ENCODE peak calls at places on chromosomes 4 and X, in eight cellular contexts. One of them, this sample, is unnamed.

GRCh38 chr4:187027231-187027760 is 303.6 kb upstream of the FAT1 start:
- DNase-seq in transverse colon: no peak
- DNase-seq in H1: no peak
- DNase-seq in CD8-positive, alpha-beta T cell: no peak
- DNase-seq in GM23338: no peak
- DNase-seq in hepatocyte: no peak
- DNase-seq in CD4-positive, alpha-beta T cell: no peak
- DNase-seq in A549: no peak
- DNase-seq in this sample: no peak

GRCh38 chrX:49278081-49278480 is 8.5 kb downstream of the PPP1R3F start:
- DNase-seq in transverse colon: no peak
- DNase-seq in H1: no peak
- DNase-seq in CD8-positive, alpha-beta T cell: no peak
- DNase-seq in GM23338: no peak
- DNase-seq in hepatocyte: no peak
- DNase-seq in CD4-positive, alpha-beta T cell: no peak
- DNase-seq in A549: no peak
- DNase-seq in this sample: no peak

GRCh38 chrX:72100824-72101351 is 30.8 kb downstream of the RTL5 start:
- DNase-seq in transverse colon: peak; percentile 41
- DNase-seq in H1: no peak
- DNase-seq in CD8-positive, alpha-beta T cell: peak; percentile 58
- DNase-seq in GM23338: no peak
- DNase-seq in hepatocyte: no peak
- DNase-seq in CD4-positive, alpha-beta T cell: peak; percentile 51
- DNase-seq in A549: no peak
- DNase-seq in this sample: peak; percentile 57

GRCh38 chrX:140715787-140716186 is 6.2 kb downstream of the LINC00632 start:
- DNase-seq in transverse colon: no peak
- DNase-seq in H1: no peak
- DNase-seq in CD8-positive, alpha-beta T cell: no peak
- DNase-seq in GM23338: no peak
- DNase-seq in hepatocyte: no peak
- DNase-seq in CD4-positive, alpha-beta T cell: no peak
- DNase-seq in A549: no peak
- DNase-seq in this sample: no peak

GRCh38 chr4:121936101-121936500 is 15.8 kb downstream of the TRPC3 start:
- DNase-seq in transverse colon: no peak
- DNase-seq in H1: no peak
- DNase-seq in CD8-positive, alpha-beta T cell: no peak
- DNase-seq in GM23338: no peak
- DNase-seq in hepatocyte: no peak
- DNase-seq in CD4-positive, alpha-beta T cell: no peak
- DNase-seq in A549: no peak
- DNase-seq in this sample: no peak

GRCh38 chr4:78059524-78059889 is 2.4 kb downstream of the FRAS1 start:
- DNase-seq in transverse colon: peak; percentile 59
- DNase-seq in H1: peak; percentile 67
- DNase-seq in CD8-positive, alpha-beta T cell: no peak
- DNase-seq in GM23338: peak; percentile 97
- DNase-seq in hepatocyte: peak; percentile 90
- DNase-seq in CD4-positive, alpha-beta T cell: no peak
- DNase-seq in A549: peak; percentile 57
- DNase-seq in this sample: peak; percentile 49

GRCh38 chr4:2925496-2925895 is 37.7 kb downstream of the NOP14 start:
- DNase-seq in transverse colon: no peak
- DNase-seq in H1: no peak
- DNase-seq in CD8-positive, alpha-beta T cell: no peak
- DNase-seq in GM23338: no peak
- DNase-seq in hepatocyte: no peak
- DNase-seq in CD4-positive, alpha-beta T cell: no peak
- DNase-seq in A549: no peak
- DNase-seq in this sample: no peak

GRCh38 chr4:86014599-86014998 is 345.3 kb downstream of the MAPK10 start:
- DNase-seq in transverse colon: no peak
- DNase-seq in H1: no peak
- DNase-seq in CD8-positive, alpha-beta T cell: no peak
- DNase-seq in GM23338: peak; percentile 48
- DNase-seq in hepatocyte: peak; percentile 7
- DNase-seq in CD4-positive, alpha-beta T cell: no peak
- DNase-seq in A549: no peak
- DNase-seq in this sample: no peak

GRCh38 chr4:70613182-70613892 is 15.2 kb upstream of the ENAM start:
- DNase-seq in transverse colon: no peak
- DNase-seq in H1: no peak
- DNase-seq in CD8-positive, alpha-beta T cell: no peak
- DNase-seq in GM23338: no peak
- DNase-seq in hepatocyte: peak; percentile 32
- DNase-seq in CD4-positive, alpha-beta T cell: no peak
- DNase-seq in A549: no peak
- DNase-seq in this sample: no peak

GRCh38 chrX:132023896-132024386 is 839 bp downstream of the STK26 start:
- DNase-seq in transverse colon: no peak
- DNase-seq in H1: peak; percentile 5
- DNase-seq in CD8-positive, alpha-beta T cell: peak; percentile 30
- DNase-seq in GM23338: peak; percentile 60
- DNase-seq in hepatocyte: no peak
- DNase-seq in CD4-positive, alpha-beta T cell: peak; percentile 44
- DNase-seq in A549: peak; percentile 2
- DNase-seq in this sample: peak; percentile 46

GRCh38 chrX:132023117-132023895 is at the start of gene STK26:
- DNase-seq in transverse colon: peak; percentile 84
- DNase-seq in H1: peak; percentile 27
- DNase-seq in CD8-positive, alpha-beta T cell: peak; percentile 60
- DNase-seq in GM23338: peak; percentile 77
- DNase-seq in hepatocyte: peak; percentile 80
- DNase-seq in CD4-positive, alpha-beta T cell: peak; percentile 67
- DNase-seq in A549: peak; percentile 48
- DNase-seq in this sample: peak; percentile 76

GRCh38 chrX:132025085-132025484 is 2.0 kb downstream of the STK26 start:
- DNase-seq in transverse colon: no peak
- DNase-seq in H1: no peak
- DNase-seq in CD8-positive, alpha-beta T cell: no peak
- DNase-seq in GM23338: no peak
- DNase-seq in hepatocyte: no peak
- DNase-seq in CD4-positive, alpha-beta T cell: no peak
- DNase-seq in A549: no peak
- DNase-seq in this sample: no peak

GRCh38 chrX:132022115-132022862 is 813 bp upstream of the STK26 start:
- DNase-seq in transverse colon: peak; percentile 6
- DNase-seq in H1: no peak
- DNase-seq in CD8-positive, alpha-beta T cell: no peak
- DNase-seq in GM23338: peak; percentile 14
- DNase-seq in hepatocyte: no peak
- DNase-seq in CD4-positive, alpha-beta T cell: no peak
- DNase-seq in A549: peak; percentile 14
- DNase-seq in this sample: no peak

DNA sequence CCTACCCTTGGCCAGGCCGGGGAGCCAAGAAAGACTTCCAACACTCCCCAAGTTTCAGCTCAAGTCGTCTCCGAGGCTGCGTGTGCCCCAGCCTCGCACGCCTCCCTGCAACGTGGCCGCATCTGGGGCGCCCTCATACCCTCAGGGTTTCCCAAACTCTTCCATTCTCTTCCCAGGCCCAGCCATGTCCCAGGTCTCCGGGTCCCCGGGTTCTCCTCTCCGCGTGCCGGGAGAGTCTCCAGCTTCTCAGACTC is 312 bp upstream of the STK26 start:
- DNase-seq in transverse colon: no peak
- DNase-seq in H1: peak; percentile 3
- DNase-seq in CD8-positive, alpha-beta T cell: no peak
- DNase-seq in GM23338: no peak
- DNase-seq in hepatocyte: no peak
- DNase-seq in CD4-positive, alpha-beta T cell: no peak
- DNase-seq in A549: peak; percentile 1
- DNase-seq in this sample: no peak
- H3K27ac ChIP-seq in transverse colon: peak overlapping the region; percentile 85
- H3K27ac ChIP-seq in H1: peak overlapping the region; percentile 70
- H3K27ac ChIP-seq in CD8-positive, alpha-beta T cell: peak overlapping the region; percentile 79
- H3K27ac ChIP-seq in GM23338: peak overlapping the region; percentile 74
- H3K27ac ChIP-seq in hepatocyte: peak overlapping the region; percentile 88
- H3K27ac ChIP-seq in CD4-positive, alpha-beta T cell: peak overlapping the region; percentile 26
- H3K27ac ChIP-seq in A549: peak overlapping the region; percentile 82
- H3K27ac ChIP-seq in this sample: peak overlapping the region; percentile 79

DNA sequence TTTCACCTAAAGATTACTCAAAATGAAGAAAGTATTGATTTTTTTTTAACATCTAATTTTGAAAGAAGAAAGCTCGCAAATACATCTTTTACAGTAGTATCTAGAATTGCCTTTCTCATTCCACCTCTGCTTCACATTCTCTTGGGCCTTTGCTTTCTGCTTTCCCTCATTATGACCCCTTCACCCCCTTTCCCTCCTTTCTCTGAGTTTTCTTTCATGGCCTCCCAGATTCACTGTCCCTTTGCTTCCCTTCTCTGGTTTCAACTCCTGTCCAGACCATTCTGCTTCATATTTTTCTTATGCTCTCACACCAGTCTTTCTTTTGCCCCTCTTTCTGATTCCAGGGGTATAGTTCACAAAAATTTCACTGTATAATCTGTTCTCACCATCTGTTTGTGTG is 29.0 kb downstream of the ADH5 start:
- DNase-seq in transverse colon: no peak
- DNase-seq in H1: no peak
- DNase-seq in CD8-positive, alpha-beta T cell: no peak
- DNase-seq in GM23338: no peak
- DNase-seq in hepatocyte: no peak
- DNase-seq in CD4-positive, alpha-beta T cell: no peak
- DNase-seq in A549: no peak
- DNase-seq in this sample: no peak
- H3K27ac ChIP-seq in transverse colon: peak overlapping the region; percentile 4
- H3K27ac ChIP-seq in H1: no peak overlapping the region
- H3K27ac ChIP-seq in CD8-positive, alpha-beta T cell: no peak overlapping the region
- H3K27ac ChIP-seq in GM23338: no peak overlapping the region
- H3K27ac ChIP-seq in hepatocyte: peak overlapping the region; percentile 55
- H3K27ac ChIP-seq in CD4-positive, alpha-beta T cell: no peak overlapping the region
- H3K27ac ChIP-seq in A549: peak overlapping the region; percentile 92
- H3K27ac ChIP-seq in this sample: no peak overlapping the region

DNA sequence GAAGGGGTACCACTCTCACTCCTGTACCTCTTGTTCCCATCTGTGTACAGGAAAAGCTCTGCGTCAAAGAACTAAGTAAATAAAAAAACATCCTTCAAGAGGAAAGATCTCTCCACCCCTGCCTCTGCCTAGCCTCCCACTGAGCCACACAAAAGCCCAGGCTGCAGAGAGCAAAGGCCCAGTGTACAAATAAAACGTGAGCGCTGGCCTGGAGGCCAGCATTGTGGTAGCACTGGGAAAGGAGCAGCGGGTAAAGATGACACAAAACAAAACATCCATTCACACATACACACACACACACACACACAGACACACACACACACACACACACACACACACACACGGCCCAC is 13.6 kb downstream of the WDR1 start:
- DNase-seq in transverse colon: no peak
- DNase-seq in H1: no peak
- DNase-seq in CD8-positive, alpha-beta T cell: no peak
- DNase-seq in GM23338: no peak
- DNase-seq in hepatocyte: no peak
- DNase-seq in CD4-positive, alpha-beta T cell: no peak
- DNase-seq in A549: no peak
- DNase-seq in this sample: no peak
- H3K27ac ChIP-seq in transverse colon: peak overlapping the region; percentile 84
- H3K27ac ChIP-seq in H1: no peak overlapping the region
- H3K27ac ChIP-seq in CD8-positive, alpha-beta T cell: no peak overlapping the region
- H3K27ac ChIP-seq in GM23338: no peak overlapping the region
- H3K27ac ChIP-seq in hepatocyte: no peak overlapping the region
- H3K27ac ChIP-seq in CD4-positive, alpha-beta T cell: peak overlapping the region; percentile 38
- H3K27ac ChIP-seq in A549: no peak overlapping the region
- H3K27ac ChIP-seq in this sample: no peak overlapping the region

GRCh38 chrX:37685452-37686347 is at the start of gene XK:
- DNase-seq in transverse colon: peak; percentile 71
- DNase-seq in H1: peak; percentile 23
- DNase-seq in CD8-positive, alpha-beta T cell: no peak
- DNase-seq in GM23338: peak; percentile 74
- DNase-seq in hepatocyte: peak; percentile 49
- DNase-seq in CD4-positive, alpha-beta T cell: peak; percentile 13
- DNase-seq in A549: peak; percentile 2
- DNase-seq in this sample: peak; percentile 47
- H3K27ac ChIP-seq in transverse colon: peak within 1 kb of the TSS; percentile 91
- H3K27ac ChIP-seq in H1: no peak within 1 kb of the TSS
- H3K27ac ChIP-seq in CD8-positive, alpha-beta T cell: no peak within 1 kb of the TSS
- H3K27ac ChIP-seq in GM23338: no peak within 1 kb of the TSS
- H3K27ac ChIP-seq in hepatocyte: no peak within 1 kb of the TSS
- H3K27ac ChIP-seq in CD4-positive, alpha-beta T cell: no peak within 1 kb of the TSS
- H3K27ac ChIP-seq in A549: peak within 1 kb of the TSS; percentile 84
- H3K27ac ChIP-seq in this sample: peak within 1 kb of the TSS; percentile 53

This sample was measured in upper lobe of left lung.